ENCODE peak calls at places on chromosomes 3 and 15, in seven cellular contexts. R, Z, A, W, D, L and V are unnamed samples. For H3K36me3, the result is how much of the 10 kb centered on the place peaks cover.

GRCh38 chr3:38646062-38646461 is 3.4 kb downstream of the SCN5A start:
- DNase-seq in R (no peak), Z (no peak), A (no peak), W (no peak), D (no peak), L (no peak), V (no peak)

GRCh38 chr15:22868495-22868894 is 30.0 kb downstream of the NIPA2 start:
- DNase-seq in R (no peak), Z (no peak), A (no peak), W (no peak), D (no peak), L (no peak), V (no peak)

GRCh38 chr15:70509282-70510272 is 253.8 kb downstream of the UACA start:
- DNase-seq in R (no peak), Z (no peak), A (no peak), W (no peak), D (no peak), L (no peak), V (no peak)

GRCh38 chr15:40283615-40284306 is 897 bp upstream of the ANKRD63 start:
- DNase-seq in R (peak), Z (no peak), A (no peak), W (peak), D (no peak), L (no peak), V (no peak)

GRCh38 chr3:138945646-138946553 is 1.0 kb downstream of the FOXL2 start:
- DNase-seq in R (peak), Z (no peak), A (no peak), W (peak), D (no peak), L (no peak), V (no peak)

GRCh38 chr3:168989396-168989795 is 674.1 kb downstream of the MECOM start:
- DNase-seq in R (no peak), Z (no peak), A (no peak), W (no peak), D (no peak), L (no peak), V (no peak)

GRCh38 chr3:63354160-63354559 is 76.1 kb downstream of the SYNPR start:
- DNase-seq in R (no peak), Z (no peak), A (no peak), W (no peak), D (no peak), L (no peak), V (no peak)

GRCh38 chr3:179133575-179133974 is 14.6 kb upstream of the PIK3CA start:
- DNase-seq in R (no peak), Z (no peak), A (no peak), W (no peak), D (no peak), L (no peak), V (no peak)

GRCh38 chr3:139309880-139310279 is 33.9 kb upstream of the MRPS22 start:
- DNase-seq in R (no peak), Z (no peak), A (no peak), W (no peak), D (no peak), L (peak), V (no peak)

GRCh38 chr3:39110041-39110639 is 2.7 kb downstream of the TTC21A start:
- DNase-seq in R (no peak), Z (no peak), A (no peak), W (no peak), D (no peak), L (peak), V (no peak)

GRCh38 chr3:127009531-127009930 is 26.6 kb downstream of the PLXNA1 start:
- DNase-seq in R (no peak), Z (no peak), A (no peak), W (peak), D (no peak), L (no peak), V (no peak)
- H3K36me3 ChIP-seq in R (under half), Z (under half), A (under half), W (under half), D (under half), L (half or more), V (under half)

DNA sequence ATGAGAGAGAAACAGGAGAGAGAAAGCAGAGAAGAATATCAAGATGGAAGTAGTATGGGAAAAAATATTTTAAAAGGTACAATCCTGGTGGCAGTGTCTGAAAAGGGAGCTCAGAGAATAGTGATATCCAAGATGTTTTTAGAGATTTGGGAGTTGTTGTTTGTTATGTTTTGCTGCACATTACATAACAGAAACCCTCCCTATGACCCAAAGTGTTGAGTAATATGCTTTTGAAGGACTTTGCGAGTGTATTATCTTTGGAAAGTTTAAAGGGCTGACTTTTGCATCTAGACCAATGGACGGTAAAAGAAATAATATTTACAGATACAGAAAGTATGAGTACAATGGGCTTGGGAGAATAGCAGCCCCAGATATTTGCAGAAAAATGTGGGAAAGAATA is 759.7 kb downstream of the NTRK3 start:
- DNase-seq in R (no peak), Z (no peak), A (no peak), W (no peak), D (no peak), L (no peak), V (no peak)
- H3K4me3 ChIP-seq in R (no peak), Z (no peak), A (no peak), W (no peak), D (no peak), L (no peak), V (no peak)

GRCh38 chr3:148493631-148494030 is 204.1 kb upstream of the AGTR1 start:
- DNase-seq in R (no peak), Z (no peak), A (no peak), W (no peak), D (no peak), L (no peak), V (no peak)
- H3K36me3 ChIP-seq in R (under half), Z (under half), A (under half), W (under half), D (under half), L (under half), V (under half)

DNA sequence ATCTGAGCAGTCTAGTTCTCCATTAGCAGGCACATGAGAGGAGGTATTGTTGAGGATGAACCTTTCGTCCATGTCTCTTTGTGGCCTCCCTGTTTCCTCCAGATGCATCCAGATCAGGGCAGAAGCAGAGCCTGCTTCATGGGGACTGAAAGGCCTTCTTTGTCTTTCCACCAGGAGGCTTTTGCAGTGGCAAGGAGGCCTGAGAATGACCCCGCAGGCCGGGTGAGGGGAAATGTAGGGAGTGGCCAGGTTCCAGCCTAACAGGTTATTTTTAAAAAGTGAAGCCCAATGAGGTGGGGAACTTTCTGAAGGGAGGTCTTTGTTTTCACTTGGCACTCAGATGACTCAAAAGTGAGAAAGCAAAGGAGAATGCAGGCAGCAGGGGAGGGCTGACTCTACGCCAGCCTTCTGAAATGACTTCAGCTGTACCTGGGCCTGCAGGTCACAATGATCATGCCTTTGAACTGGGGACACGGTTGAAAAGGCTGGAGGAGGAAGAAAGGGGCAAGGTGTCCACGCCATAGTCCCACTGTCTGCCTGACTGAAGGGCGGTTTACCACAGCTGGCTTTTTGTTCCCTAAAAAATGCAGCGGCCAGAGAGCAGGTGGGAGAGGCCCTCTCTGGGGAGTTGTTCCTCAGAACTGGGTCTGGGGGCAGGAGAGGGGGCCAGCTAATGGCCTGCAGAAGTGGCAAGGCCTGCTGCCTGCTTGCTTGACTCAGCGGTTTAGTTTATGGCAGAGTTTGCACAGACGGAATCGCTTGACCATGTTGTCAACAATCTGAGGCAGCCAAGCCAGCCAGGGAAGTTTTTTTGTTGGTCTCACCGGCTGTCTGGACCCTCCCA is 28.7 kb downstream of the CMTM7 start:
- DNase-seq in R (peak), Z (peak), A (no peak), W (peak), D (no peak), L (no peak), V (no peak)
- H3K4me3 ChIP-seq in R (no peak), Z (no peak), A (no peak), W (no peak), D (peak), L (no peak), V (no peak)

GRCh38 chr3:183812746-183813445 is 12.5 kb downstream of the MAP6D1 start:
- DNase-seq in R (no peak), Z (no peak), A (no peak), W (no peak), D (no peak), L (no peak), V (no peak)
- H3K36me3 ChIP-seq in R (under half), Z (under half), A (under half), W (under half), D (under half), L (half or more), V (under half)

GRCh38 chr3:157248590-157249425 is 88.9 kb upstream of the CCNL1 start:
- DNase-seq in R (peak), Z (no peak), A (no peak), W (no peak), D (no peak), L (peak), V (peak)
- H3K4me3 ChIP-seq in R (no peak), Z (no peak), A (no peak), W (no peak), D (no peak), L (peak), V (no peak)

GRCh38 chr15:43772624-43773023 is 4.1 kb downstream of the ELL3 start:
- DNase-seq in R (no peak), Z (no peak), A (no peak), W (no peak), D (no peak), L (no peak), V (no peak)

GRCh38 chr15:43771816-43772215 is 5.0 kb downstream of the ELL3 start:
- DNase-seq in R (no peak), Z (no peak), A (no peak), W (no peak), D (no peak), L (peak), V (no peak)

GRCh38 chr15:43776101-43776717 is 557 bp downstream of the ELL3 start:
- DNase-seq in R (peak), Z (no peak), A (no peak), W (peak), D (no peak), L (no peak), V (no peak)

GRCh38 chr15:43775411-43775965 is 1.3 kb downstream of the ELL3 start:
- DNase-seq in R (peak), Z (no peak), A (peak), W (peak), D (no peak), L (peak), V (no peak)

GRCh38 chr15:43774062-43774461 is 2.7 kb downstream of the ELL3 start:
- DNase-seq in R (no peak), Z (no peak), A (no peak), W (no peak), D (no peak), L (no peak), V (no peak)
- H3K36me3 ChIP-seq in R (under half), Z (under half), A (under half), W (under half), D (under half), L (under half), V (under half)

GRCh38 chr15:91263632-91264477 is 163.8 kb downstream of the SV2B start:
- DNase-seq in R (no peak), Z (peak), A (no peak), W (no peak), D (no peak), L (no peak), V (no peak)
- H3K4me3 ChIP-seq in R (no peak), Z (peak), A (no peak), W (no peak), D (no peak), L (peak), V (no peak)